ENCODE peak calls at places on chromosome 9, in ten cellular contexts. L, N, R, F, C, M, P, H, Q and W are unnamed samples.
A peak's percentile ranks its signal among the peaks of the same experiment; 100 is the strongest.

GRCh38 chr9:18759836-18760235 is 273.2 kb downstream of the SAXO1 start:
- DNase-seq in R (no peak), N (no peak), Q (no peak), H (no peak), M (no peak), P (no peak), L (no peak), F (no peak), C (no peak), W (no peak)

GRCh38 chr9:71637926-71638325 is 130.4 kb downstream of the CEMIP2 start:
- DNase-seq in P (no peak), L (no peak), Q (no peak), N (no peak), F (no peak), M (no peak), C (no peak), H (no peak), R (no peak), W (no peak)

GRCh38 chr9:132443951-132444615 is 34.1 kb downstream of the CFAP77 start:
- DNase-seq in L (no peak), N (no peak), P (no peak), M (no peak), R (no peak), H (no peak), C (no peak), F (peak; percentile 65), Q (no peak), W (no peak)

GRCh38 chr9:504921-505821 is 290.5 kb downstream of the DOCK8 start:
- DNase-seq in N (no peak), L (peak; percentile 4), M (no peak), C (peak; percentile 84), F (peak; percentile 32), R (no peak), Q (peak; percentile 27), P (peak; percentile 29), H (peak; percentile 41), W (peak; percentile 1)

GRCh38 chr9:1156794-1157193 is 106.6 kb downstream of the DMRT2 start:
- DNase-seq in C (no peak), H (no peak), L (no peak), N (no peak), P (no peak), F (no peak), M (no peak), Q (no peak), R (no peak), W (no peak)

GRCh38 chr9:110241491-110242321 is 14.6 kb downstream of the TXN start:
- DNase-seq in M (no peak), Q (no peak), L (no peak), C (no peak), P (no peak), H (no peak), N (no peak), R (no peak), F (no peak), W (no peak)

GRCh38 chr9:18424132-18424531 is 49.8 kb upstream of the ADAMTSL1 start:
- DNase-seq in M (no peak), P (no peak), C (no peak), Q (no peak), L (no peak), R (no peak), F (no peak), H (no peak), N (no peak), W (no peak)

GRCh38 chr9:113649054-113649453 is 185.5 kb downstream of the RGS3 start:
- DNase-seq in Q (no peak), L (no peak), F (peak; percentile 90), H (no peak), C (peak; percentile 77), R (no peak), N (no peak), M (no peak), P (peak; percentile 78), W (no peak)

GRCh38 chr9:133979124-133979920 is 12.8 kb downstream of the VAV2 start:
- DNase-seq in H (peak; percentile 31), Q (no peak), R (no peak), N (no peak), C (peak; percentile 84), F (peak; percentile 38), L (no peak), M (no peak), P (peak; percentile 62), W (no peak)

GRCh38 chr9:86093788-86094555 is 5.4 kb downstream of the GOLM1 start:
- DNase-seq in H (no peak), F (no peak), P (no peak), L (no peak), M (no peak), N (no peak), R (no peak), C (no peak), Q (peak; percentile 89), W (no peak)

GRCh38 chr9:111599092-111599947 is at the start of gene PTGR1:
- DNase-seq in L (no peak), Q (peak; percentile 76), P (peak; percentile 85), R (peak; percentile 21), C (peak; percentile 86), M (peak; percentile 59), F (peak; percentile 82), N (no peak), H (peak; percentile 84), W (no peak)

GRCh38 chr9:136303066-136303824 is 649 bp downstream of the CCDC187 start:
- DNase-seq in F (no peak), M (no peak), H (no peak), Q (no peak), P (no peak), N (no peak), R (no peak), C (no peak), L (no peak), W (no peak)

GRCh38 chr9:2262371-2262770 is 247.2 kb downstream of the SMARCA2 start:
- DNase-seq in L (no peak), H (no peak), P (no peak), Q (no peak), M (no peak), F (no peak), R (no peak), C (no peak), N (no peak), W (no peak)

DNA sequence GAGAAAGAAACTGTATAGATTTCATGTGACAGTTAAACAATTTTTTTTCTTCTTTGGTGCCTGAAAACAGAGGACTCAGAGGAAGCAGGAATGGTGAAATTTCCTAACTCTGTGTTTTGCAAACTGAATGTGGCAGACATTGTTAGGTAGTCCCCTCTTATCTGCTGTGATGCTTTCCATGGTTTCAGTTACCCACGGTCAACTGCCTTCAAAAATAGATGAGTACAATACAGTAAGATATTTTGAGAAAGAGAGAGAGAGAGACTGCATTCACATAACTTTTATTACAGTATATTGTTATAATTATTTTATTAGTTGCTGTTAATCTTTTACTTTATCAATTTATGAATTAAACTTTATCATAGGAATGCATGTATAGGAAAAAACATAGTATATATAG is 627.2 kb downstream of the CCDC171 start:
- DNase-seq in Q (no peak), L (no peak), F (no peak), C (no peak), N (no peak), M (no peak), P (no peak), R (no peak), H (no peak), W (no peak)
- H3K27ac ChIP-seq in Q (no peak overlapping the region), L (no peak overlapping the region), F (peak overlapping the region; percentile 45), C (no peak overlapping the region), N (no peak overlapping the region), M (no peak overlapping the region), P (no peak overlapping the region), R (no peak overlapping the region), H (no peak overlapping the region), W (no peak overlapping the region)

DNA sequence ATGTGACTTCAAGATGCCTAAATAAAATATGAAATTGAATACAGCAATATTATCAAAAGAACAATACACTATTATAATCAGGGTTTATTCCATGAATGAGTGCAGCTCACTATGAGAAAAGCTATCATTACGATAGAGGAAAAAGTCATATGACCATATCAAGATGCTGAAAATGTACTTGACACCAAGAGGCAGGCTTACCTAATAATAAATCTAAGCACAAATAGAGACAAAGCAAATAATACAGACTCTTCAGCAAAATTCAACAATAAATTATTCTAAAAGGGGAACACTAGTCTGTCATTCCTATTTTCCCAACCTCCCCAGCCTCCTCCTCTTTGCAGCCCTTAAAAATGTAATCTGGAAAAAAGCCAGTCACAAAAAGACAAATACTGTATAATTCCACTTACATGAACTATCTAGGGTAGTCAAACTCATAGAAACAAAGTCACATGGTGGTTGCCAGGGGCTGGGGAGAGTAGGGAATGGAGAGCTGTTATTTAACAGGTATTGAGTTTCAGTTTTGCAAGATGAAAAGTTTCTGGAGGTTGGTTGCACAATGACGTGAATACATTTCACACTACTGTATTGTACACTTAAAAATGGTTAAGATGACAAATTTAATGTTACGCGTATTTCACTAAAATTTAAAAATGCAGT is 148.4 kb downstream of the NFIB start:
- DNase-seq in L (no peak), H (no peak), C (no peak), P (no peak), R (no peak), F (no peak), M (no peak), N (no peak), Q (no peak), W (no peak)
- H3K27ac ChIP-seq in L (no peak overlapping the region), H (no peak overlapping the region), C (no peak overlapping the region), P (peak overlapping the region; percentile 42), R (no peak overlapping the region), F (no peak overlapping the region), M (no peak overlapping the region), N (no peak overlapping the region), Q (no peak overlapping the region), W (no peak overlapping the region)

GRCh38 chr9:106861585-106862114 is 1.3 kb upstream of the ZNF462 start:
- DNase-seq in M (no peak), R (no peak), P (no peak), Q (no peak), H (no peak), C (no peak), F (peak; percentile 43), N (no peak), L (no peak), W (no peak)

GRCh38 chr9:106860731-106861584 is 2.0 kb upstream of the ZNF462 start:
- DNase-seq in R (no peak), F (peak; percentile 65), M (peak; percentile 13), H (peak; percentile 55), N (no peak), Q (no peak), L (no peak), C (no peak), P (peak; percentile 42), W (no peak)

GRCh38 chr9:106864533-106865143 is 1.7 kb downstream of the ZNF462 start:
- DNase-seq in F (peak; percentile 34), H (no peak), P (no peak), M (no peak), N (no peak), Q (no peak), C (no peak), L (no peak), R (no peak), W (no peak)

GRCh38 chr9:106862115-106862945 is 636 bp upstream of the ZNF462 start:
- DNase-seq in L (no peak), F (peak; percentile 73), R (no peak), P (no peak), Q (no peak), N (no peak), C (no peak), M (peak; percentile 15), H (peak; percentile 74), W (no peak)

GRCh38 chr9:106862946-106863740 is at the start of gene ZNF462:
- DNase-seq in H (peak; percentile 55), M (peak; percentile 27), C (no peak), L (no peak), Q (no peak), R (no peak), N (no peak), P (peak; percentile 35), F (peak; percentile 59), W (no peak)
- H3K27ac ChIP-seq in H (peak within 1 kb of the TSS; percentile 59), M (peak within 1 kb of the TSS; percentile 93), C (peak within 1 kb of the TSS; percentile 87), L (no peak within 1 kb of the TSS), Q (peak within 1 kb of the TSS; percentile 76), R (peak within 1 kb of the TSS; percentile 83), N (no peak within 1 kb of the TSS), P (peak within 1 kb of the TSS; percentile 89), F (peak within 1 kb of the TSS; percentile 84), W (no peak within 1 kb of the TSS)

GRCh38 chr9:33375841-33376321 is 26.5 kb downstream of the AQP7 start:
- DNase-seq in M (no peak), H (no peak), C (no peak), F (no peak), R (no peak), Q (no peak), P (no peak), N (no peak), L (no peak), W (no peak)
- H3K27ac ChIP-seq in M (no peak overlapping the region), H (no peak overlapping the region), C (peak overlapping the region; percentile 22), F (no peak overlapping the region), R (no peak overlapping the region), Q (no peak overlapping the region), P (peak overlapping the region; percentile 56), N (no peak overlapping the region), L (no peak overlapping the region), W (no peak overlapping the region)